ENCODE peak calls at places on chromosomes 2 and 18, in nine cellular contexts. One of them, this sample, is unnamed.
A peak's percentile ranks its signal among the peaks of the same experiment; 100 is the strongest.

GRCh38 chr2:171146633-171147032 is 14.1 kb downstream of the TLK1 start:
- DNase-seq in occipital lobe: no peak
- DNase-seq in cardiac muscle cell: peak; percentile 43
- DNase-seq in testis: no peak
- DNase-seq in kidney tubule cell: no peak
- DNase-seq in left ventricle myocardium superior: no peak
- DNase-seq in NB4: peak; percentile 88
- DNase-seq in left colon: no peak
- DNase-seq in NCI-H510A: no peak
- DNase-seq in this sample: no peak

GRCh38 chr2:44793322-44793870 is 148.1 kb upstream of the SIX3 start:
- DNase-seq in occipital lobe: no peak
- DNase-seq in cardiac muscle cell: peak; percentile 54
- DNase-seq in testis: peak; percentile 29
- DNase-seq in kidney tubule cell: peak; percentile 25
- DNase-seq in left ventricle myocardium superior: no peak
- DNase-seq in NB4: peak; percentile 65
- DNase-seq in left colon: peak; percentile 28
- DNase-seq in NCI-H510A: no peak
- DNase-seq in this sample: peak; percentile 2

GRCh38 chr2:96954490-96954846 is 31.9 kb downstream of the FAM178B start:
- DNase-seq in occipital lobe: no peak
- DNase-seq in cardiac muscle cell: peak; percentile 36
- DNase-seq in testis: no peak
- DNase-seq in kidney tubule cell: no peak
- DNase-seq in left ventricle myocardium superior: no peak
- DNase-seq in NB4: no peak
- DNase-seq in left colon: no peak
- DNase-seq in NCI-H510A: no peak
- DNase-seq in this sample: no peak

GRCh38 chr2:55896633-55897032 is 26.9 kb downstream of the EFEMP1 start:
- DNase-seq in occipital lobe: no peak
- DNase-seq in cardiac muscle cell: no peak
- DNase-seq in testis: no peak
- DNase-seq in kidney tubule cell: no peak
- DNase-seq in left ventricle myocardium superior: no peak
- DNase-seq in NB4: no peak
- DNase-seq in left colon: no peak
- DNase-seq in NCI-H510A: no peak
- DNase-seq in this sample: no peak

GRCh38 chr18:28045176-28045810 is 131.6 kb downstream of the CDH2 start:
- DNase-seq in occipital lobe: no peak
- DNase-seq in cardiac muscle cell: peak; percentile 70
- DNase-seq in testis: no peak
- DNase-seq in kidney tubule cell: peak; percentile 92
- DNase-seq in left ventricle myocardium superior: no peak
- DNase-seq in NB4: no peak
- DNase-seq in left colon: no peak
- DNase-seq in NCI-H510A: peak; percentile 95
- DNase-seq in this sample: no peak

GRCh38 chr18:46546111-46546640 is 110.8 kb downstream of the LOXHD1 start:
- DNase-seq in occipital lobe: no peak
- DNase-seq in cardiac muscle cell: peak; percentile 1
- DNase-seq in testis: no peak
- DNase-seq in kidney tubule cell: no peak
- DNase-seq in left ventricle myocardium superior: no peak
- DNase-seq in NB4: no peak
- DNase-seq in left colon: no peak
- DNase-seq in NCI-H510A: no peak
- DNase-seq in this sample: no peak

GRCh38 chr18:36402765-36403396 is 105.4 kb downstream of the FHOD3 start:
- DNase-seq in occipital lobe: no peak
- DNase-seq in cardiac muscle cell: peak; percentile 94
- DNase-seq in testis: no peak
- DNase-seq in kidney tubule cell: no peak
- DNase-seq in left ventricle myocardium superior: peak; percentile 84
- DNase-seq in NB4: no peak
- DNase-seq in left colon: peak; percentile 18
- DNase-seq in NCI-H510A: no peak
- DNase-seq in this sample: peak; percentile 59

GRCh38 chr2:189521686-189522434 is 58.7 kb downstream of the SLC40A1 start:
- DNase-seq in occipital lobe: no peak
- DNase-seq in cardiac muscle cell: no peak
- DNase-seq in testis: no peak
- DNase-seq in kidney tubule cell: no peak
- DNase-seq in left ventricle myocardium superior: no peak
- DNase-seq in NB4: peak; percentile 39
- DNase-seq in left colon: no peak
- DNase-seq in NCI-H510A: no peak
- DNase-seq in this sample: no peak

GRCh38 chr18:75106746-75107145 is 102.2 kb downstream of the PTGR3 start:
- DNase-seq in occipital lobe: no peak
- DNase-seq in cardiac muscle cell: no peak
- DNase-seq in testis: peak; percentile 11
- DNase-seq in kidney tubule cell: no peak
- DNase-seq in left ventricle myocardium superior: no peak
- DNase-seq in NB4: no peak
- DNase-seq in left colon: no peak
- DNase-seq in NCI-H510A: no peak
- DNase-seq in this sample: no peak

GRCh38 chr2:114940785-114941458 is 498.5 kb downstream of the DPP10 start:
- DNase-seq in occipital lobe: no peak
- DNase-seq in cardiac muscle cell: no peak
- DNase-seq in testis: no peak
- DNase-seq in kidney tubule cell: no peak
- DNase-seq in left ventricle myocardium superior: no peak
- DNase-seq in NB4: no peak
- DNase-seq in left colon: no peak
- DNase-seq in NCI-H510A: no peak
- DNase-seq in this sample: no peak

GRCh38 chr2:5465859-5466258 is 226.3 kb upstream of the SOX11 start:
- DNase-seq in occipital lobe: no peak
- DNase-seq in cardiac muscle cell: no peak
- DNase-seq in testis: no peak
- DNase-seq in kidney tubule cell: no peak
- DNase-seq in left ventricle myocardium superior: no peak
- DNase-seq in NB4: no peak
- DNase-seq in left colon: no peak
- DNase-seq in NCI-H510A: no peak
- DNase-seq in this sample: no peak

GRCh38 chr2:72837171-72837570 is 11.3 kb upstream of the EXOC6B start:
- DNase-seq in occipital lobe: no peak
- DNase-seq in cardiac muscle cell: peak; percentile 52
- DNase-seq in testis: no peak
- DNase-seq in kidney tubule cell: no peak
- DNase-seq in left ventricle myocardium superior: no peak
- DNase-seq in NB4: no peak
- DNase-seq in left colon: no peak
- DNase-seq in NCI-H510A: no peak
- DNase-seq in this sample: no peak

GRCh38 chr2:211623096-211623495 is 915.5 kb downstream of the ERBB4 start:
- DNase-seq in occipital lobe: no peak
- DNase-seq in cardiac muscle cell: no peak
- DNase-seq in testis: no peak
- DNase-seq in kidney tubule cell: no peak
- DNase-seq in left ventricle myocardium superior: no peak
- DNase-seq in NB4: no peak
- DNase-seq in left colon: no peak
- DNase-seq in NCI-H510A: no peak
- DNase-seq in this sample: no peak

GRCh38 chr18:54223568-54224241 is 764 bp downstream of the MBD2 start:
- DNase-seq in occipital lobe: peak; percentile 41
- DNase-seq in cardiac muscle cell: peak; percentile 94
- DNase-seq in testis: peak; percentile 79
- DNase-seq in kidney tubule cell: peak; percentile 88
- DNase-seq in left ventricle myocardium superior: peak; percentile 50
- DNase-seq in NB4: peak; percentile 63
- DNase-seq in left colon: peak; percentile 87
- DNase-seq in NCI-H510A: peak; percentile 10
- DNase-seq in this sample: peak; percentile 89

GRCh38 chr18:49189772-49190171 is 239.0 kb upstream of the SMAD7 start:
- DNase-seq in occipital lobe: no peak
- DNase-seq in cardiac muscle cell: peak; percentile 48
- DNase-seq in testis: no peak
- DNase-seq in kidney tubule cell: no peak
- DNase-seq in left ventricle myocardium superior: no peak
- DNase-seq in NB4: no peak
- DNase-seq in left colon: no peak
- DNase-seq in NCI-H510A: no peak
- DNase-seq in this sample: no peak

GRCh38 chr2:10278029-10278762 is 24.5 kb upstream of the HPCAL1 start:
- DNase-seq in occipital lobe: peak; percentile 38
- DNase-seq in cardiac muscle cell: peak; percentile 77
- DNase-seq in testis: peak; percentile 83
- DNase-seq in kidney tubule cell: peak; percentile 96
- DNase-seq in left ventricle myocardium superior: peak; percentile 82
- DNase-seq in NB4: peak; percentile 98
- DNase-seq in left colon: peak; percentile 53
- DNase-seq in NCI-H510A: no peak
- DNase-seq in this sample: peak; percentile 68

GRCh38 chr2:231786917-231787292 is 660 bp downstream of the COPS7B start:
- DNase-seq in occipital lobe: no peak
- DNase-seq in cardiac muscle cell: no peak
- DNase-seq in testis: no peak
- DNase-seq in kidney tubule cell: no peak
- DNase-seq in left ventricle myocardium superior: no peak
- DNase-seq in NB4: no peak
- DNase-seq in left colon: no peak
- DNase-seq in NCI-H510A: no peak
- DNase-seq in this sample: no peak

GRCh38 chr2:216596986-216597509 is 36.2 kb upstream of the IGFBP2 start:
- DNase-seq in occipital lobe: no peak
- DNase-seq in cardiac muscle cell: peak; percentile 23
- DNase-seq in testis: no peak
- DNase-seq in kidney tubule cell: no peak
- DNase-seq in left ventricle myocardium superior: no peak
- DNase-seq in NB4: peak; percentile 84
- DNase-seq in left colon: no peak
- DNase-seq in NCI-H510A: no peak
- DNase-seq in this sample: no peak

GRCh38 chr2:103773884-103774283 is 1012.1 kb downstream of the TMEM182 start:
- DNase-seq in occipital lobe: no peak
- DNase-seq in cardiac muscle cell: no peak
- DNase-seq in testis: no peak
- DNase-seq in kidney tubule cell: peak; percentile 89
- DNase-seq in left ventricle myocardium superior: no peak
- DNase-seq in NB4: no peak
- DNase-seq in left colon: no peak
- DNase-seq in NCI-H510A: no peak
- DNase-seq in this sample: no peak

GRCh38 chr2:61785583-61785982 is 68.3 kb downstream of the FAM161A start:
- DNase-seq in occipital lobe: no peak
- DNase-seq in cardiac muscle cell: no peak
- DNase-seq in testis: no peak
- DNase-seq in kidney tubule cell: no peak
- DNase-seq in left ventricle myocardium superior: no peak
- DNase-seq in NB4: no peak
- DNase-seq in left colon: no peak
- DNase-seq in NCI-H510A: no peak
- DNase-seq in this sample: no peak

GRCh38 chr18:23825496-23825895 is 136.2 kb downstream of the LAMA3 start:
- DNase-seq in occipital lobe: no peak
- DNase-seq in cardiac muscle cell: peak; percentile 11
- DNase-seq in testis: no peak
- DNase-seq in kidney tubule cell: peak; percentile 30
- DNase-seq in left ventricle myocardium superior: no peak
- DNase-seq in NB4: no peak
- DNase-seq in left colon: no peak
- DNase-seq in NCI-H510A: no peak
- DNase-seq in this sample: no peak

GRCh38 chr18:39946623-39947061 is 2008.4 kb upstream of the PIK3C3 start:
- DNase-seq in occipital lobe: no peak
- DNase-seq in cardiac muscle cell: peak; percentile 68
- DNase-seq in testis: peak; percentile 20
- DNase-seq in kidney tubule cell: peak; percentile 95
- DNase-seq in left ventricle myocardium superior: no peak
- DNase-seq in NB4: no peak
- DNase-seq in left colon: no peak
- DNase-seq in NCI-H510A: no peak
- DNase-seq in this sample: peak; percentile 53

GRCh38 chr2:41836944-41837343 is 210.9 kb upstream of the PKDCC start:
- DNase-seq in occipital lobe: no peak
- DNase-seq in cardiac muscle cell: peak; percentile 70
- DNase-seq in testis: peak; percentile 51
- DNase-seq in kidney tubule cell: peak; percentile 49
- DNase-seq in left ventricle myocardium superior: no peak
- DNase-seq in NB4: peak; percentile 67
- DNase-seq in left colon: peak; percentile 52
- DNase-seq in NCI-H510A: no peak
- DNase-seq in this sample: no peak

GRCh38 chr2:210859314-210859713 is 302.9 kb downstream of the CPS1 start:
- DNase-seq in occipital lobe: no peak
- DNase-seq in cardiac muscle cell: no peak
- DNase-seq in testis: no peak
- DNase-seq in kidney tubule cell: no peak
- DNase-seq in left ventricle myocardium superior: no peak
- DNase-seq in NB4: no peak
- DNase-seq in left colon: no peak
- DNase-seq in NCI-H510A: no peak
- DNase-seq in this sample: no peak

GRCh38 chr18:79681484-79682387 is 2.1 kb downstream of the CTDP1 start:
- DNase-seq in occipital lobe: no peak
- DNase-seq in cardiac muscle cell: no peak
- DNase-seq in testis: no peak
- DNase-seq in kidney tubule cell: peak; percentile 23
- DNase-seq in left ventricle myocardium superior: no peak
- DNase-seq in NB4: peak; percentile 90
- DNase-seq in left colon: peak; percentile 83
- DNase-seq in NCI-H510A: no peak
- DNase-seq in this sample: no peak

GRCh38 chr2:82731824-82732223 is 1727.3 kb downstream of the SUCLG1 start:
- DNase-seq in occipital lobe: no peak
- DNase-seq in cardiac muscle cell: no peak
- DNase-seq in testis: no peak
- DNase-seq in kidney tubule cell: no peak
- DNase-seq in left ventricle myocardium superior: no peak
- DNase-seq in NB4: no peak
- DNase-seq in left colon: no peak
- DNase-seq in NCI-H510A: no peak
- DNase-seq in this sample: no peak

GRCh38 chr2:98582523-98582922 is 25.8 kb downstream of the COA5 start:
- DNase-seq in occipital lobe: no peak
- DNase-seq in cardiac muscle cell: no peak
- DNase-seq in testis: no peak
- DNase-seq in kidney tubule cell: no peak
- DNase-seq in left ventricle myocardium superior: no peak
- DNase-seq in NB4: no peak
- DNase-seq in left colon: no peak
- DNase-seq in NCI-H510A: no peak
- DNase-seq in this sample: no peak

GRCh38 chr2:95345415-95346235 is 48.5 kb downstream of the KCNIP3 start:
- DNase-seq in occipital lobe: peak; percentile 73
- DNase-seq in cardiac muscle cell: peak; percentile 92
- DNase-seq in testis: peak; percentile 92
- DNase-seq in kidney tubule cell: peak; percentile 88
- DNase-seq in left ventricle myocardium superior: peak; percentile 94
- DNase-seq in NB4: peak; percentile 82
- DNase-seq in left colon: peak; percentile 87
- DNase-seq in NCI-H510A: peak; percentile 19
- DNase-seq in this sample: peak; percentile 74

GRCh38 chr18:55879331-55879730 is 291.3 kb upstream of the TCF4 start:
- DNase-seq in occipital lobe: no peak
- DNase-seq in cardiac muscle cell: no peak
- DNase-seq in testis: no peak
- DNase-seq in kidney tubule cell: no peak
- DNase-seq in left ventricle myocardium superior: no peak
- DNase-seq in NB4: no peak
- DNase-seq in left colon: no peak
- DNase-seq in NCI-H510A: no peak
- DNase-seq in this sample: no peak

GRCh38 chr2:37323770-37324535 is 680 bp downstream of the PRKD3 start:
- DNase-seq in occipital lobe: no peak
- DNase-seq in cardiac muscle cell: peak; percentile 40
- DNase-seq in testis: peak; percentile 52
- DNase-seq in kidney tubule cell: peak; percentile 49
- DNase-seq in left ventricle myocardium superior: peak; percentile 54
- DNase-seq in NB4: peak; percentile 67
- DNase-seq in left colon: peak; percentile 59
- DNase-seq in NCI-H510A: no peak
- DNase-seq in this sample: no peak

GRCh38 chr2:58655152-58655551 is 414.0 kb upstream of the FANCL start:
- DNase-seq in occipital lobe: no peak
- DNase-seq in cardiac muscle cell: no peak
- DNase-seq in testis: no peak
- DNase-seq in kidney tubule cell: no peak
- DNase-seq in left ventricle myocardium superior: no peak
- DNase-seq in NB4: no peak
- DNase-seq in left colon: no peak
- DNase-seq in NCI-H510A: no peak
- DNase-seq in this sample: no peak

This sample was measured in GM04504.